ENCODE peak calls at places on chromosomes 13 and 19, in four cellular contexts. G, W, O and C are unnamed samples.

GRCh38 chr19:7255119-7255518 is 39.1 kb downstream of the INSR start:
- DNase-seq in G (no peak), W (no peak), O (no peak), C (no peak)

GRCh38 chr19:47766359-47766620 is 12.2 kb upstream of the SELENOW start:
- DNase-seq in G (no peak), W (no peak), O (no peak), C (no peak)

GRCh38 chr19:6156033-6156432 is 20.6 kb downstream of the ACSBG2 start:
- DNase-seq in G (peak), W (no peak), O (no peak), C (no peak)

GRCh38 chr13:26978081-26978860 is 193.3 kb downstream of the USP12 start:
- DNase-seq in G (no peak), W (no peak), O (no peak), C (no peak)

GRCh38 chr19:5484398-5485285 is 29.4 kb downstream of the ZNRF4 start:
- DNase-seq in G (no peak), W (no peak), O (no peak), C (no peak)

GRCh38 chr19:17209126-17210036 is 5.8 kb upstream of the USE1 start:
- DNase-seq in G (no peak), W (peak), O (peak), C (peak)

GRCh38 chr19:9362905-9363304 is at the start of gene ZNF177:
- DNase-seq in G (no peak), W (peak), O (peak), C (no peak)

GRCh38 chr13:75704942-75705320 is 68.8 kb downstream of the LMO7 start:
- DNase-seq in G (no peak), W (peak), O (no peak), C (no peak)

GRCh38 chr13:110818747-110819146 is 96.1 kb downstream of the ANKRD10 start:
- DNase-seq in G (no peak), W (no peak), O (no peak), C (no peak)

GRCh38 chr19:36833430-36833829 is 4.8 kb downstream of the ZNF790 start:
- DNase-seq in G (no peak), W (no peak), O (no peak), C (no peak)

GRCh38 chr19:37362733-37363132 is 8.2 kb upstream of the ZNF527 start:
- DNase-seq in G (no peak), W (no peak), O (peak), C (no peak)

GRCh38 chr19:17107546-17108452 is 32.2 kb downstream of the MYO9B start:
- DNase-seq in G (peak), W (peak), O (no peak), C (no peak)

GRCh38 chr13:99956473-99957349 is 14.9 kb downstream of the ZIC5 start:
- DNase-seq in G (no peak), W (no peak), O (peak), C (peak)
- TF ChIP-seq CTCF in G (no peak), W (no peak), O (peak), C (no peak)

GRCh38 chr19:50537306-50537685 is 23.6 kb upstream of the ASPDH start:
- DNase-seq in G (no peak), W (no peak), O (no peak), C (no peak)

GRCh38 chr19:50534478-50534877 is 20.8 kb upstream of the ASPDH start:
- DNase-seq in G (no peak), W (no peak), O (no peak), C (no peak)

GRCh38 chr19:50535672-50536071 is 22.0 kb upstream of the ASPDH start:
- DNase-seq in G (no peak), W (no peak), O (no peak), C (no peak)

GRCh38 chr19:50537769-50538230 is 24.1 kb upstream of the ASPDH start:
- DNase-seq in G (peak), W (peak), O (peak), C (peak)

GRCh38 chr19:50536662-50537305 is 23.1 kb upstream of the ASPDH start:
- DNase-seq in G (no peak), W (no peak), O (no peak), C (no peak)
- TF ChIP-seq CTCF in G (no peak), W (no peak), O (no peak), C (no peak)

GRCh38 chr19:861756-862528 is 2.5 kb downstream of the CFD start:
- DNase-seq in G (no peak), W (peak), O (peak), C (no peak)

GRCh38 chr19:858868-859843 is at the start of gene CFD:
- DNase-seq in G (peak), W (peak), O (no peak), C (no peak)

GRCh38 chr19:862529-863304 is 3.3 kb downstream of the CFD start:
- DNase-seq in G (peak), W (peak), O (peak), C (peak)

GRCh38 chr19:861099-861755 is 1.8 kb downstream of the CFD start:
- DNase-seq in G (no peak), W (no peak), O (no peak), C (no peak)

DNA sequence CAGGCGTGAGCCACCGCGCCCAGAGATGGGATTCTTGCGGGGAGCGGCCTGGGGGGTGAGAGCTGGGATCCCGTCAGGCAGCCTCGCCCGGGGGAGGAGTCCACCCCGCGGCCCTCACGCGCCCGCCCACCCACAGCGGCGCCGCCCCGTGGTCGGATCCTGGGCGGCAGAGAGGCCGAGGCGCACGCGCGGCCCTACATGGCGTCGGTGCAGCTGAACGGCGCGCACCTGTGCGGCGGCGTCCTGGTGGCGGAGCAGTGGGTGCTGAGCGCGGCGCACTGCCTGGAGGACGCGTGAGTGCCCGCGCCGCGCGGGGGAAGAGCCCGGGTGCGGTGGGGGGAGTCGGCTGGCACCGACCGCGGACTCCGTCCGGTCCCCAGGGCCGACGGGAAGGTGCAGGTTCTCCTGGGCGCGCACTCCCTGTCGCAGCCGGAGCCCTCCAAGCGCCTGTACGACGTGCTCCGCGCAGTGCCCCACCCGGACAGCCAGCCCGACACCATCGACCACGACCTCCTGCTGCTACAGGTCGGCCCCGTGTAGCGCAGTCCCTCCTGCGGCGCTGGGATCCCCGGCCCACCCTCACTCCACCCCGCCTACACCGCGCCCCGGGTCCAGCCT is 1.1 kb downstream of the CFD start:
- DNase-seq in G (no peak), W (peak), O (peak), C (peak)
- TF ChIP-seq CTCF in G (peak), W (no peak), O (peak), C (no peak)

GRCh38 chr13:33514362-33514761 is 228.8 kb upstream of the STARD13 start:
- DNase-seq in G (no peak), W (no peak), O (no peak), C (no peak)
- TF ChIP-seq CTCF in G (no peak), W (no peak), O (no peak), C (no peak)